ENCODE peak calls at places on chromosomes 2 and 18, in four cellular contexts. D, O, U and A are unnamed samples.

GRCh38 chr2:74530239-74531161 is 767 bp downstream of the HTRA2 start:
- DNase-seq in D (no peak), O (no peak), U (no peak), A (peak)

GRCh38 chr2:175930504-175930903 is 71.6 kb downstream of the LNPK start:
- DNase-seq in D (no peak), O (no peak), U (no peak), A (no peak)

GRCh38 chr2:176092270-176093144 is at the start of gene HOXD13:
- DNase-seq in D (no peak), O (no peak), U (no peak), A (peak)

GRCh38 chr2:69017080-69017479 is 4.1 kb downstream of the ANTXR1 start:
- DNase-seq in D (peak), O (no peak), U (no peak), A (peak)

GRCh38 chr2:151669585-151670081 is 64.6 kb downstream of the NEB start:
- DNase-seq in D (no peak), O (no peak), U (no peak), A (no peak)

GRCh38 chr2:46114981-46115380 is 182.2 kb upstream of the EPAS1 start:
- DNase-seq in D (peak), O (no peak), U (no peak), A (no peak)

GRCh38 chr2:166417669-166418068 is 41.9 kb upstream of the SCN9A start:
- DNase-seq in D (peak), O (no peak), U (no peak), A (peak)

GRCh38 chr2:231672617-231673347 is 35.5 kb upstream of the PTMA start:
- DNase-seq in D (peak), O (no peak), U (no peak), A (no peak)

GRCh38 chr2:124283090-124283489 is 258.0 kb downstream of the CNTNAP5 start:
- DNase-seq in D (no peak), O (no peak), U (no peak), A (no peak)

GRCh38 chr2:225429718-225430117 is 30.2 kb downstream of the NYAP2 start:
- DNase-seq in D (no peak), O (no peak), U (no peak), A (peak)

GRCh38 chr2:134421556-134422328 is 167.9 kb downstream of the MGAT5 start:
- DNase-seq in D (no peak), O (no peak), U (no peak), A (peak)

GRCh38 chr2:98016908-98017700 is 21.4 kb upstream of the TMEM131 start:
- DNase-seq in D (no peak), O (no peak), U (no peak), A (no peak)

GRCh38 chr2:138474093-138474834 is 27.3 kb upstream of the SPOPL start:
- DNase-seq in D (no peak), O (no peak), U (no peak), A (no peak)

GRCh38 chr18:63725682-63726480 is 23.1 kb downstream of the SERPINB11 start:
- DNase-seq in D (no peak), O (no peak), U (no peak), A (no peak)

GRCh38 chr2:240640939-240641338 is 15.7 kb downstream of the GPR35 start:
- DNase-seq in D (peak), O (no peak), U (no peak), A (peak)

GRCh38 chr2:47203996-47204395 is 48.9 kb upstream of the STPG4 start:
- DNase-seq in D (no peak), O (no peak), U (no peak), A (no peak)

GRCh38 chr2:229296016-229296415 is 24.9 kb upstream of the PID1 start:
- DNase-seq in D (no peak), O (no peak), U (no peak), A (peak)

GRCh38 chr2:112839407-112840067 is 3.0 kb upstream of the IL1B start:
- DNase-seq in D (no peak), O (no peak), U (no peak), A (no peak)

GRCh38 chr2:223041527-223042109 is 10.4 kb upstream of the KCNE4 start:
- DNase-seq in D (peak), O (no peak), U (no peak), A (peak)

GRCh38 chr2:176285321-176285720 is 16.1 kb downstream of the MTX2 start:
- DNase-seq in D (no peak), O (no peak), U (no peak), A (peak)

GRCh38 chr2:3689998-3690748 is 13.2 kb upstream of the DCDC2C start:
- DNase-seq in D (no peak), O (no peak), U (no peak), A (peak)

GRCh38 chr2:237209046-237209375 is 123.3 kb downstream of the COPS8 start:
- DNase-seq in D (no peak), O (no peak), U (no peak), A (no peak)

GRCh38 chr2:109736177-109736827 is 57.8 kb upstream of the RGPD5 start:
- DNase-seq in D (peak), O (no peak), U (no peak), A (peak)

GRCh38 chr18:42339324-42339723 is 384.3 kb downstream of the PIK3C3 start:
- DNase-seq in D (no peak), O (no peak), U (no peak), A (peak)

GRCh38 chr2:113126845-113127645 is at the start of gene IL1RN:
- DNase-seq in D (no peak), O (no peak), U (no peak), A (no peak)

GRCh38 chr2:23285076-23285795 is 99.7 kb upstream of the KLHL29 start:
- DNase-seq in D (no peak), O (no peak), U (no peak), A (no peak)

GRCh38 chr2:164504253-164504652 is 117.0 kb downstream of the GRB14 start:
- DNase-seq in D (no peak), O (no peak), U (no peak), A (peak)

GRCh38 chr2:85734942-85735608 is 18.7 kb upstream of the ATOH8 start:
- DNase-seq in D (no peak), O (no peak), U (no peak), A (no peak)

GRCh38 chr2:162294949-162295348 is 23.5 kb downstream of the IFIH1 start:
- DNase-seq in D (no peak), O (no peak), U (no peak), A (no peak)

GRCh38 chr2:105307146-105307545 is 22.4 kb downstream of the TGFBRAP1 start:
- DNase-seq in D (no peak), O (no peak), U (no peak), A (no peak)

GRCh38 chr2:149365826-149366583 is 35.6 kb downstream of the LYPD6 start:
- DNase-seq in D (no peak), O (no peak), U (no peak), A (no peak)